ENCODE peak calls at places on chromosomes 3 and 15, in four cellular contexts. Z is gastrocnemius medialis, M is H1, G is A549. J is an unnamed sample.

GRCh38 chr3:38117748-38118420 is 19.0 kb downstream of the ACAA1 start:
- DNase-seq in Z (peak), M (no peak), G (peak), J (peak)

GRCh38 chr3:41940393-41940792 is 21.5 kb downstream of the ULK4 start:
- DNase-seq in G (no peak), M (no peak), Z (no peak), J (no peak)

GRCh38 chr3:124032351-124032880 is 40.5 kb upstream of the ROPN1 start:
- DNase-seq in Z (peak), M (no peak), G (peak), J (no peak)

GRCh38 chr3:156761007-156761406 is 65.1 kb upstream of the LEKR1 start:
- DNase-seq in M (no peak), G (no peak), Z (no peak), J (no peak)

GRCh38 chr15:35014265-35014664 is 26.2 kb upstream of the ZNF770 start:
- DNase-seq in G (no peak), Z (no peak), M (no peak), J (no peak)

GRCh38 chr15:41878355-41878699 is 15.5 kb downstream of the SPTBN5 start:
- DNase-seq in M (no peak), Z (peak), G (no peak), J (no peak)

GRCh38 chr3:136008221-136008620 is 42.7 kb downstream of the PPP2R3A start:
- DNase-seq in G (no peak), M (no peak), Z (no peak), J (no peak)

GRCh38 chr3:102733811-102734574 is 299.2 kb downstream of the ZPLD1 start:
- DNase-seq in G (no peak), Z (no peak), M (no peak), J (no peak)

GRCh38 chr3:69239063-69239462 is 116.7 kb upstream of the LMOD3 start:
- DNase-seq in G (no peak), M (no peak), Z (no peak), J (no peak)

GRCh38 chr3:81451140-81451539 is 310.3 kb downstream of the GBE1 start:
- DNase-seq in Z (no peak), M (no peak), G (no peak), J (no peak)

GRCh38 chr3:194325424-194326165 is 25.5 kb downstream of the CPN2 start:
- DNase-seq in M (no peak), Z (no peak), G (no peak), J (no peak)

GRCh38 chr15:92880796-92881569 is 19.1 kb upstream of the CHD2 start:
- DNase-seq in G (no peak), Z (no peak), M (no peak), J (no peak)
- TF ChIP-seq POLR2A in G (no peak), Z (peak), M (no peak), J (no peak)

DNA sequence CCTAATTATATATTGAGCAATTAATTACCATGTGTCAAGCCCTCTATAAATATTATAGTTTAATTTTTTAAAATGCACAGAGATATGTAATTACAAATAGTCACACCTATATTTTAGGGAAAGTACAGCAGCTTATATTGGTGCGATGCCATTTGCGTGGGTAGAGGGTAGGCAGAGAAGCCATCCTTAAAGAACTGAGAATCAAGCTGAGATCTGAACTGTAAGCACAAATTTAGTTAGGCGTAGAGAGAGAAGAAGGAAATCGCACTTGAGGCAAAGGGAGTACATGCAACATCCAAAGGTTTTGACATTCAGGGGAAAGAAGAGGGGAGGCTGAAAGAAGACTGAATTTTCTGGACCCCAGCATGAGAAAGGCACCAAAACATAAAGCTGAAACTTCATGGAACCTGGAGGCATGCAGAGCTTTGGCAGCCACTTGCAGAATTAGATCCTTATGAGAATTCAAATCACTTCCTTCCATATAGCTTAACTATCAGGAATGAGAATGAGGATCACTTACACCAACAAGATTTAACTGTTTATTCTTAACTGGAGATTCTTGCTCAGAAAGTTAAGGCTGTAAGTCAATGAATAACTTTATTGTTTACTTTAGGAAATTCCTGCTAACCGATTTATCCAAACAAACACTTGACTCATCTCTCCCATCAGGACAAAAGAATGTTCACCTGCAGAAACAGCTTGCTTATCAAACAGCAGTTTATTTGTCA is 114.3 kb downstream of the TGFBR2 start:
- DNase-seq in G (peak), Z (no peak), M (no peak), J (no peak)
- TF ChIP-seq POLR2A in G (no peak), Z (no peak), M (no peak), J (no peak)

DNA sequence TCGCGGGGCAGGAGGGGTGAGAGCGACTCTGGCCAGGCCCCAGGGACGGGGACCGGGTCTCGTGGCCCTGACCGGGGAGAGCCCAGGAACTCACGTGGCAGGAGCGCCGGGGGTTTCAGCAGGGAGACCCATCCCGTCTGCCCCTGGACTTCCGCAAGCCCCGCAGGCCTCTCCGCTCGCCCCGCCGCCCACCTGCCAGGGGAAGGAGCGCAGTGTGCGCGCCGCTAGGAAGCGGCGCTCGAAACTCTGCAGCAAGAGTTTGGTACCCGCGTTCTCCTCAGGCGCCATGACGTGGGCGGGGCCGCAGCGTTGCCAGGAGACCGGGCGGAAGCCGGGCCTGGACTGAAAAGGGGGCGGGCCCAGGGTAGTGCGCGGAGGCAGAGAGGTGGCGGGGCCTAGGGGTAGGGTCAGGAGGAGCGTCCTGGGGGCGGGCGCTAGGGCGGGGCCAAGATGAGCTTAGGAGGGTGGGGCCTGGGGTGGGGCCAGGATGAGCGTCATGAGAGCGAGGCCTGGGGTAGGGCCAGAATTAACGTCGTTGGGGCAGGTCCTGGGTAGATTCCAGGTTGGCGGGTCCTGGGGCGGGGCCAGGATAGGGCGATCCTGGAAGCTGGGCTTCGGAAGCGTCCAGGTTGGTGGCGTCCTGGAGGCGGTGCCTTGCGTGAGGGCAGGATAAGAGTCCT is 29.7 kb downstream of the ALG1L2 start:
- DNase-seq in G (peak), M (peak), Z (peak), J (peak)
- TF ChIP-seq POLR2A in G (peak), M (peak), Z (no peak), J (peak)

GRCh38 chr3:128494152-128494650 is 1.2 kb upstream of the GATA2 start:
- DNase-seq in G (no peak), M (no peak), Z (no peak), J (no peak)
- TF ChIP-seq POLR2A in G (no peak), M (no peak), Z (no peak), J (no peak)